ENCODE peak calls at places on chromosomes 3 and 15, in four cellular contexts. V is A549, N is IMR-90, Y is body of pancreas. S is an unnamed sample.

GRCh38 chr15:59779110-59779509 is 90.0 kb upstream of the BNIP2 start:
- DNase-seq in Y (no peak), N (no peak), V (no peak), S (no peak)

GRCh38 chr3:163126115-163126514 is 1629.5 kb downstream of the OTOL1 start:
- DNase-seq in Y (no peak), V (no peak), N (no peak), S (no peak)

GRCh38 chr3:75035146-75035545 is 420.7 kb upstream of the CNTN3 start:
- DNase-seq in V (no peak), Y (no peak), N (no peak), S (no peak)

GRCh38 chr15:60480149-60480548 is 1.2 kb upstream of the ICE2 start:
- DNase-seq in Y (no peak), N (no peak), V (no peak), S (no peak)

GRCh38 chr3:12648384-12648959 is 15.4 kb downstream of the RAF1 start:
- DNase-seq in V (no peak), N (no peak), Y (no peak), S (no peak)

GRCh38 chr3:28334552-28334951 is 14.0 kb upstream of the ZCWPW2 start:
- DNase-seq in N (peak), V (no peak), Y (no peak), S (no peak)

GRCh38 chr15:87757084-87757483 is 499.5 kb downstream of the NTRK3 start:
- DNase-seq in N (no peak), V (no peak), Y (no peak), S (no peak)

GRCh38 chr3:184218814-184219213 is 10.6 kb upstream of the VWA5B2 start:
- DNase-seq in V (no peak), Y (no peak), N (no peak), S (no peak)

GRCh38 chr3:193996641-193997089 is 139.3 kb upstream of the HES1 start:
- DNase-seq in N (no peak), V (no peak), Y (no peak), S (no peak)

GRCh38 chr3:141643391-141643790 is 94.7 kb upstream of the RNF7 start:
- DNase-seq in Y (peak), V (no peak), N (peak), S (no peak)

GRCh38 chr3:111227216-111227615 is 155.6 kb downstream of the NECTIN3 start:
- DNase-seq in V (no peak), N (peak), Y (no peak), S (no peak)

GRCh38 chr15:72116680-72117447 is 1.1 kb downstream of the MYO9A start:
- DNase-seq in Y (peak), N (peak), V (peak), S (no peak)

GRCh38 chr3:36597422-36597821 is 166.9 kb downstream of the DCLK3 start:
- DNase-seq in Y (no peak), N (peak), V (peak), S (peak)

GRCh38 chr3:196634224-196634623 is 5.3 kb upstream of the NRROS start:
- DNase-seq in V (no peak), N (no peak), Y (peak), S (no peak)

GRCh38 chr3:119597548-119598288 is at the start of gene PLA1A:
- DNase-seq in Y (peak), V (no peak), N (no peak), S (no peak)

GRCh38 chr3:41369838-41370237 is 170.5 kb downstream of the CTNNB1 start:
- DNase-seq in Y (no peak), V (no peak), N (no peak), S (no peak)

GRCh38 chr15:82995938-82996337 is 9.9 kb downstream of the RAMAC start:
- DNase-seq in N (peak), V (no peak), Y (no peak), S (no peak)

GRCh38 chr15:31434418-31435255 is 108.0 kb downstream of the KLF13 start:
- DNase-seq in Y (peak), V (no peak), N (peak), S (no peak)

GRCh38 chr3:51422211-51422610 is 31.1 kb downstream of the RBM15B start:
- DNase-seq in Y (no peak), V (no peak), N (no peak), S (no peak)

GRCh38 chr15:80695911-80696651 is 971 bp downstream of the ABHD17C start:
- DNase-seq in N (no peak), V (peak), Y (peak), S (no peak)

GRCh38 chr3:151330374-151330773 is 1.0 kb upstream of the P2RY13 start:
- DNase-seq in V (no peak), N (no peak), Y (no peak), S (no peak)

GRCh38 chr3:131778526-131778925 is 256.3 kb downstream of the CPNE4 start:
- DNase-seq in N (no peak), Y (no peak), V (no peak), S (no peak)

GRCh38 chr3:65330072-65330471 is 642.3 kb upstream of the ADAMTS9 start:
- DNase-seq in V (no peak), Y (no peak), N (peak), S (no peak)

GRCh38 chr3:49799761-49800160 is at the start of gene CDHR4:
- DNase-seq in Y (no peak), V (peak), N (peak), S (peak)

GRCh38 chr15:64883097-64883581 is 28.6 kb upstream of the ANKDD1A start:
- DNase-seq in Y (peak), N (peak), V (no peak), S (no peak)

GRCh38 chr15:64878708-64879107 is 33.0 kb upstream of the ANKDD1A start:
- DNase-seq in N (no peak), V (no peak), Y (peak), S (no peak)

GRCh38 chr15:64888336-64888735 is 23.4 kb upstream of the ANKDD1A start:
- DNase-seq in V (no peak), Y (no peak), N (no peak), S (no peak)

GRCh38 chr15:64883997-64884511 is 27.6 kb upstream of the ANKDD1A start:
- DNase-seq in V (peak), Y (peak), N (peak), S (peak)
- TF ChIP-seq POLR2A in V (no peak), Y (no peak), N (peak), S (no peak)

DNA sequence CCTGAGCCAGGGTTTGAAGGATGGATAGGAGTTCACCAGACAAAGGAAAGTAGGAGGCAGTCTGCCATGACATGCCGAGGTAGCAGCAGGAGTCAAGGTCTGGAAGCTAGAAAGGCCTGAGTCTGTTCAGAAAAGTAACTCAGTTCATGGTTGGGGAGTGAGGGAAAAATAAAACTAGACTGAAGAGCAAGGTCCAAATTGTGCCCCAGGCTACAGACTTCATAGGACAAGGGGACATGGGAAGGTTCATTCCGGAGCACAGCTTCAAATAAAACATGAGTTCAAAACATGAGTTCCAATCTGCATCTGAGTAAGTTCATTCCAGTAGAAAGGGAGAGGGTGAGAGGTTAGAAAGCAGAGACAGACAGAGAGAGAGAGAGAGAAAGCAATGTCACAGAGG is 39.7 kb downstream of the BFSP2 start:
- DNase-seq in V (no peak), Y (no peak), N (no peak), S (no peak)
- TF ChIP-seq POLR2A in V (no peak), Y (no peak), N (no peak), S (no peak)

GRCh38 chr3:9793161-9793781 is 389 bp downstream of the ARPC4 start:
- DNase-seq in N (peak), Y (peak), V (peak), S (no peak)

GRCh38 chr3:9800529-9800928 is 7.6 kb downstream of the ARPC4 start:
- DNase-seq in Y (no peak), V (peak), N (no peak), S (no peak)

GRCh38 chr3:9794400-9794799 is 1.5 kb downstream of the ARPC4 start:
- DNase-seq in Y (no peak), N (no peak), V (no peak), S (no peak)

GRCh38 chr3:9795212-9795611 is 2.3 kb downstream of the ARPC4 start:
- DNase-seq in Y (no peak), N (no peak), V (no peak), S (no peak)

DNA sequence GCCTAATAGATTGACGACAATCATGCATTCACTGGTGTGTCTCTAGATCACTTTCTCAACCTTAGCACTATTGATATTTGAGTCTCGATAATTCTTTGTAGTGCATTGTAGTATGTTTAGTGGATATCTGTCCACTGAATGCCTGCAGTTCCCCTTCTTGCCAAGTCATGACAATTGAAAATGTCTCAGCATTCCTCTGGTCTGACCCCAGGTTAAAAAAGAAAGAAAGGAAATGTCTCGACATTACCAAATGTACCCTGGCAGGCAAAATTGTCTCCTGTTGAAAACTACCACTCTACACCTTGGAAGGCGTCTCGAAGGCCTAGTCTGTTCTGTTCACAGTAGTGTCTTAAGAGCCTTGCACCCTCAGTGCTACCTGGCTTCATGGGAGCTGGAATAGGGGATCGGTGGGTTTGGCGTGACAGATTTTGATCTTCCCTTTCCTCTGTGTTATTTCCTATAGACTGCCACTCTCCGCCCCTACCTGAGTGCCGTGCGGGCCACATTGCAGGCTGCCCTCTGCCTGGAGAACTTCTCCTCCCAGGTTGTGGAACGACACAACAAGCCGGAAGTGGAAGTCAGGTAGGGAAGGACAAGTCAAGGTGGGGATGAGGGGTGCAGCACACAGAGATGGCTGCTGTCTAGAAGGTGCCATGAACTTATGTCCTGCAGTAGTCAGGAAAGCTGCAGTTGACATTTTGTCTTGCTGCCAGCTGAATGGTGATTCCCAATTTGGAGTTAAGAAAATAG is 4.5 kb downstream of the ARPC4 start:
- DNase-seq in V (no peak), N (no peak), Y (no peak), S (no peak)
- TF ChIP-seq POLR2A in V (no peak), N (no peak), Y (no peak), S (no peak)

DNA sequence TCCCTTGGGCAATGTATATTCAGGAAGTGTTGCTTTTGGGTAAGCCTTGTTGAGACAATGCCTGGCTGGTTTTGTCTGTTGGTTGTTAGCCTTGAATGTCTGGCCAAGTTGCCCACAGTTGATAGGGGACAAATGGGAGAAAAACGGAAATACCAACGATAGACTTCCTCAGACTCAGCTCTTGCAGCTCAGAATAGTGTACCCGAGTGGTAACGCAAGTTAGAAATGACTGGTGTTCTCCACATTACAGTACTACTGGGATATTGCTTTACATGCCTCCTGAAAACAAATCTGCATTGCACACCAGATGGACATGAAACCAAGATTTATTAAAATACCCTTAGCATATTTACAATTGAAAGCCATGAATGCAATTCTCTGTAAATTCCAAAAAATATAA is 47.4 kb downstream of the GREM1 start:
- DNase-seq in N (no peak), V (no peak), Y (no peak), S (no peak)
- TF ChIP-seq POLR2A in N (no peak), V (no peak), Y (no peak), S (no peak)

GRCh38 chr3:126473292-126474168 is 2.2 kb downstream of the ZXDC start:
- DNase-seq in N (no peak), V (no peak), Y (no peak), S (no peak)

GRCh38 chr3:126475411-126476114 is at the start of gene ZXDC:
- DNase-seq in V (peak), N (peak), Y (peak), S (peak)

GRCh38 chr3:126469479-126469878 is 6.2 kb downstream of the ZXDC start:
- DNase-seq in Y (no peak), N (no peak), V (no peak), S (no peak)

GRCh38 chr3:126474498-126475410 is 937 bp downstream of the ZXDC start:
- DNase-seq in N (peak), V (peak), Y (peak), S (peak)

DNA sequence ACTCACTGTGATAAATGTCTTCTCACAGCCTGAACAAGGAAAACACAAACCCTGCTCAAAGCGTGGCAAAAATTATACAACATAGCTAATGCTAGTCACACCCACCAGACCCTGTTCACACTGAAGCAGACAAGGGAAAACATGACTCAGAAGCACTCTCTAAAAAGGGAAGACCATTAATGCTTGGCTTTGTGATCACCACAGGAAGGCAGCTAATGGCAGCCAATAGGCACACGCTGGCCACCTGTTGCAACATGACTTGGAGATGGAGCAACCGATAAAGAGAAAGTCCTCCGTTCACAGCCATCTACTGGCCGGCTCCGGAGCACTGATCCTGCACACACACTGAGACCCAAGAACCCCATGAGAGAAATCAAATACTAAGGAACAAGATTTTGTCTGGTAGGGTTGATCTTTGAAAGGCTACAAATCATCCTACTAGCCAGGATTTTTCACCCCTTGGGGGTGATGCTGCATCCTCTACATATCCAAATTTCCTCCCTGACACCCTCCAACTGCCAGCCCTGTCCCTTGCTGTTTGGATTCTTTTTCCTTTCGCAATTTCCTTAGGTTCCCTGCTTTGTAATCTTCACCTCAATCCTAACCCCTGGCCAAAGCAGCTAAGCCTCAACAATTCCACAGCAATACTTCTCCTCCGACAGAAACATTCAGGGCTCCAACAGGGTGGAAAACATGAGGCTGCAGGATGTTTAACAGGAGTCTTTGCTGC is 3.2 kb downstream of the ZXDC start:
- DNase-seq in V (peak), Y (peak), N (peak), S (peak)
- TF ChIP-seq POLR2A in V (no peak), Y (no peak), N (no peak), S (no peak)

DNA sequence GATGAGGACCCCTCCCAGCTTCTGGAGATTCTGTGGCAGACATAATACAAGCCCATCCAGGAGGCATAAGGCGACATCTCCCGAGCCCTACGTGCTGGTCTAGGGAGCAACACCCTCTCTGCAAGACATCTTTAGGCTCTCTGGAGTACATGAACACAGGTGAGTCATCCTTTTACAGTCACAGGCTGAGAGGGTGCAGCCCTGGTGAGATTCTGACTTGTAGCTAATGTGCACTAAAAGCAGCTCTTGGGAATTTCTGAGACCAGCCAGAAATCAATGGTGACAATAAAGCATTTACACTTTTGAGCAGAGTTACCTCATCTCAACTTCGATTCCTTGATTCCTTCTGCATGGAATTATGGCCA is 131.1 kb downstream of the XXYLT1 start:
- DNase-seq in V (no peak), N (peak), Y (no peak), S (peak)
- TF ChIP-seq POLR2A in V (no peak), N (no peak), Y (no peak), S (no peak)

GRCh38 chr3:143000525-143000924 is 845 bp upstream of the U2SURP start:
- DNase-seq in Y (peak), V (no peak), N (peak), S (no peak)

GRCh38 chr3:143002727-143003126 is 1.4 kb downstream of the U2SURP start:
- DNase-seq in N (no peak), V (no peak), Y (no peak), S (no peak)

GRCh38 chr3:143001034-143001368 is 369 bp upstream of the U2SURP start:
- DNase-seq in V (no peak), Y (no peak), N (no peak), S (no peak)

GRCh38 chr3:143002083-143002712 is 828 bp downstream of the U2SURP start:
- DNase-seq in N (peak), V (peak), Y (no peak), S (no peak)

DNA sequence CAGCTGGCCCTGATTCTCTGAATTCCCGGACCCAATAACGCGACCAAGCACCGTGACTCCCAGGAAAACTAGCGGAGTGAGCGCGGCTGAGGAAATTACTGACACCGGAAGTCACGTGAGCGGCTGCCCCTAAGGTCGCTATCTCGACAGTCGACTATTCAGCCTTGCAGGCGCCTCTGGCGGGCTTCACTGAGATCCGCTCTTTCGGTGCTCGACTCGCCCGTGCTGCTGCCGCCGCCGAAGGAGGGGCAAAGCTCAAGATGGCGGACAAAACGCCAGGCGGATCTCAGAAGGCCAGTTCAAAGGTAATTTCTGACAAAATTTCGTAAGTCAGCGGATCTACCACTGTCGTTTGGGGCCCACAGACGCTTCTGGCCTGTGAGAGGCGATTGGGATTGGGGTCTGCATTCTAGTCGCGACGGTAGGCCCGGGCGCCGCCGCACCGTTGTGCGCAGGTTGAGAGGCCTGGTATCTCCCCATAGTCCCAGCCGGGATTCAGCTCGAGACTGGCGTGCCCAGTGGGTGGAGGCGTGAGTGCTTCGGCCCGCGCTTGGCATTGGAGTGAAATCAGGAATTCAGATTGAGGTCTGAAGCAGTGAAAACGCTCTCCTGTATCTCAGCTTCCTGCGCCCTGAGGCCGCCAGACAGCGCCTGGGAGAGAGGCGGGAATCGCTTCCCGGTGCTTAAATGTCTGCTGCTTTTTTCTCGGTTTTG is at the start of gene U2SURP:
- DNase-seq in Y (peak), V (peak), N (peak), S (peak)
- TF ChIP-seq POLR2A in Y (peak), V (peak), N (peak), S (peak)

S was measured in H54.